ENCODE peak calls at places on chromosomes 11 and 22, in four cellular contexts. C, Y, N and X are unnamed samples.

GRCh38 chr11:83087035-83087434 is 15.3 kb upstream of the RAB30 start:
- DNase-seq in Y (no peak), N (no peak), C (no peak), X (no peak)

GRCh38 chr11:62025429-62026105 is 58.1 kb upstream of the FTH1 start:
- DNase-seq in N (no peak), C (peak; percentile 86), Y (peak; percentile 27), X (peak; percentile 78)

GRCh38 chr22:49020314-49020713 is 807.4 kb downstream of the BRD1 start:
- DNase-seq in Y (no peak), C (no peak), N (no peak), X (no peak)

GRCh38 chr11:73383249-73384126 is 7.3 kb downstream of the RELT start:
- DNase-seq in C (no peak), N (peak; percentile 31), Y (no peak), X (no peak)

GRCh38 chr11:129732926-129733325 is 82.7 kb upstream of the TMEM45B start:
- DNase-seq in C (no peak), Y (no peak), N (no peak), X (no peak)

GRCh38 chr11:105456950-105457349 is 152.9 kb upstream of the GRIA4 start:
- DNase-seq in N (peak; percentile 8), C (no peak), Y (no peak), X (no peak)

GRCh38 chr11:59463176-59463575 is 6.4 kb downstream of the OR4D6 start:
- DNase-seq in Y (no peak), C (no peak), N (no peak), X (no peak)

GRCh38 chr11:132142554-132142953 is 772.1 kb downstream of the NTM start:
- DNase-seq in N (no peak), C (no peak), Y (no peak), X (no peak)

GRCh38 chr22:43854151-43854785 is 8.0 kb downstream of the SULT4A1 start:
- DNase-seq in Y (no peak), C (no peak), N (no peak), X (no peak)

GRCh38 chr11:112797653-112798293 is 163.4 kb upstream of the NCAM1 start:
- DNase-seq in N (peak; percentile 58), Y (no peak), C (no peak), X (no peak)

GRCh38 chr11:37905707-37906417 is 1307.8 kb upstream of the RAG2 start:
- DNase-seq in Y (no peak), C (no peak), N (no peak), X (no peak)

DNA sequence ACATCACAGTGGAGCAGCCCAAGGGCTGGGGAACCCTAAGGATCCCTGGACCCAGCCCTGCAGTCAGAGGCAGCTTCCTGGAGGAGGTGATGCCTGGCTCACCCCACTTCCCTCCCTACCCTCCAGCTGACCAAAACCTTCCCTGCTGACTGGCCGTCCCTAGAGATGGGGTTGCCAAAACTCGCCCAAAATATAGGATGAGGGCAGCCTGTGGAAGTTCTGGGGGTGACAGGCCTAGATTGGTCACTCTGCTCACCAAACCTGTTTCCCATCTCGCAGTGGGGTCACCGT is 35.0 kb upstream of the PPARA start:
- DNase-seq in Y (no peak), C (no peak), N (no peak), X (no peak)
- H3K4me1 ChIP-seq in Y (peaks cover 59% of the 10 kb centered on the region), C (peaks cover 6% of the 10 kb centered on the region), N (peaks cover 9% of the 10 kb centered on the region), X (peaks cover 5% of the 10 kb centered on the region)

GRCh38 chr11:5178046-5178837 is 22.2 kb downstream of the OR51V1 start:
- DNase-seq in N (no peak), C (no peak), Y (no peak), X (no peak)
- H3K4me3 ChIP-seq in N (no peak overlapping the region), C (no peak overlapping the region), Y (no peak overlapping the region), X (no peak overlapping the region)

DNA sequence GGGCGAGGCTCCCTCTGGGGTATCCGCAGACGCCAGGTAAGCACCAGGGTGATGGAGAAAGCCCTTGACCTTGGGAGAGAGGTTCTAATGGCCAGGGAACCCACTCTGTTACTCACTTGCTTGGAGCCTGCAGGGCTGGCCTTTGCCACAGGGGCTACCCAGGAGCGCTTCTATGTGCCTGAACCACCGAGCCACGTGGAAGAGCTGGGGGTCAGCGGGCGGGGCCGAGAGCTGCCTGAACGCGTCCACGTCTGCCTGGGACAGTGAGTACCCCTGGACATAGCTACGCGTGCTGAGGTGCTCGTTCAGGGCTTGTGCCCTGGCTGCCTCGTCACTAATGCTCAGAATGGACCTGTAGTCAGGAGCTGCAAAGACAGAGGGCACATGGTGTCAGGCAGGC is 9.6 kb downstream of the CARS1 start:
- DNase-seq in N (no peak), C (no peak), Y (no peak), X (no peak)
- H3K4me1 ChIP-seq in N (peaks cover 13% of the 10 kb centered on the region), C (peaks cover 15% of the 10 kb centered on the region), Y (peaks cover 39% of the 10 kb centered on the region), X (no peaks in the 10 kb centered on the region)

GRCh38 chr11:64231536-64231935 is 1.2 kb downstream of the DNAJC4 start:
- DNase-seq in Y (no peak), C (no peak), N (no peak), X (no peak)

GRCh38 chr11:64232182-64233018 is 2.0 kb upstream of the VEGFB start:
- DNase-seq in Y (no peak), N (no peak), C (no peak), X (no peak)

GRCh38 chr11:64229959-64230208 is 464 bp upstream of the DNAJC4 start:
- DNase-seq in N (no peak), C (no peak), Y (no peak), X (no peak)

GRCh38 chr11:64230209-64230984 is at the start of gene DNAJC4:
- DNase-seq in C (peak; percentile 80), N (peak; percentile 98), Y (peak; percentile 83), X (peak; percentile 78)

DNA sequence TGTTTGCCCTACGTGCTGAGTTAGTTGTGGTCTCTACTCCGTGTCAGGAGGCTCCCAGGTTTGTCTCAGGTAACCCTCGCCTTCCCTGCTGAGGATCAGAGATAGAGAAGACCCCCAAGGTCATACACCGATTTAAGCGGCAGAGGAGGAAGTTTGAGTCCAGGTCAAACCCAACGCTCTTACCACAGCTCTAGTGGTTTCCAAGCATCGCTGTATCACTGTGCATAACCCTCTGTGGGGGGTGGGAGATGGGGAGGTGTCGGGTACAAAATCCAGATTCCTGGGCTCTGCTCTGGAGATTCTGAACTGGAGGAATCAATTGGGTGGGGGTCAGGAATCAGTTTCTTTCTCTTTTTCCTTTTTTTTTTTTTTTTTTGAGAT is 627 bp downstream of the DNAJC4 start:
- DNase-seq in C (no peak), Y (no peak), N (no peak), X (no peak)
- H3K4me3 ChIP-seq in C (peak overlapping the region; percentile 83), Y (peak overlapping the region; percentile 85), N (peak overlapping the region; percentile 67), X (peak overlapping the region; percentile 86)

GRCh38 chr22:29798318-29798717 is 31.1 kb downstream of the UQCR10 start:
- DNase-seq in Y (no peak), C (no peak), N (no peak), X (no peak)
- H3K4me1 ChIP-seq in Y (peaks cover 20% of the 10 kb centered on the region), C (no peaks in the 10 kb centered on the region), N (peaks cover 6% of the 10 kb centered on the region), X (no peaks in the 10 kb centered on the region)

GRCh38 chr11:115887316-115887715 is 383.1 kb upstream of the CADM1 start:
- DNase-seq in C (no peak), N (no peak), Y (no peak), X (no peak)

GRCh38 chr11:115887727-115888126 is 383.5 kb upstream of the CADM1 start:
- DNase-seq in C (no peak), Y (no peak), N (no peak), X (no peak)

GRCh38 chr11:115892016-115892415 is 387.8 kb upstream of the CADM1 start:
- DNase-seq in C (no peak), N (no peak), Y (no peak), X (no peak)

GRCh38 chr11:115893701-115894100 is 389.5 kb upstream of the CADM1 start:
- DNase-seq in Y (no peak), C (no peak), N (no peak), X (no peak)

DNA sequence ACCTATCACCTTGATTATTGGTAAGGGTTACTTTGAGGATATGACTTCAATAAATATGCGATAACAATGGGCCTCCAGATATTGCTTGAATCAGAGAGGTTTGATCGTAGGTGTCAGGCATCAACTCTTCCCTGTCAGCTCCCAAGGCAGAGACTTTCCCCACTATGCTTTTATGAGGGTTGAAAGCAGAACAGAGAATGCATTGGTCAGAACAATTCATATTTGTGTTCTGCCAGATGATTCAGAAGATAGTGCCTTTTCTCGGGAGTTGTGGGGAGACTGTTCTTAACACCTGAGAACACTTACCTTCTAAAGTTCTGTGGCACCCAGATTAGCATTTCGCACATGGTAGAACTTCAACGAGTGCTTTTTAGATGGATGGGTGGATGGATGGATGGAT is 386.3 kb upstream of the CADM1 start:
- DNase-seq in Y (no peak), C (no peak), N (no peak), X (no peak)
- H3K4me3 ChIP-seq in Y (no peak overlapping the region), C (no peak overlapping the region), N (no peak overlapping the region), X (no peak overlapping the region)

DNA sequence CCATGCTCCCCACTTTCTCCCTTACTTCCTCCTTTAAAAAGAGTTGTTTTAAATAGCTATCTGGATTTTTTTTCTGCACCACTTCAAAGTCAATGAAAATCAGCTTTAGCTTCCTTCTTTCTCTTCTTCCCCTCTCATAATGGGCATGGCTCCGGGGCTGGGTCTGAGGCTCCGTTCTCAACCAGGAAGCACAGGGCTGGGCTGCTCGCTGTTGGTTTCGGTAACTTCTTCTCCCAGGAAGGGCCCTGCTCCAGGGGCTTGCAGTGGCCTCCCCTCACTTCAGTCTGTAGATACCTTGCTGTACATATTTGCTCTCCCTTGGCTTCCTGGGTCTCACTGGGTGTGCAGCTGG is 23.8 kb downstream of the MICAL2 start:
- DNase-seq in N (no peak), C (no peak), Y (no peak), X (no peak)
- H3K4me1 ChIP-seq in N (peaks cover 10% of the 10 kb centered on the region), C (no peaks in the 10 kb centered on the region), Y (peaks cover 96% of the 10 kb centered on the region), X (peaks cover 13% of the 10 kb centered on the region)